ENCODE peak calls at places on chromosomes 2 and 18, in four cellular contexts. Q is tibial artery, V is astrocyte of the spinal cord, G is lower lobe of right lung. C is an unnamed sample.

GRCh38 chr2:95389256-95390119 is 13.0 kb upstream of the FAHD2A start:
- DNase-seq in Q (peak; percentile 79), V (peak; percentile 56), G (no peak), C (peak; percentile 82)

GRCh38 chr18:63888473-63889190 is 1.1 kb downstream of the SERPINB2 start:
- DNase-seq in Q (no peak), V (no peak), G (no peak), C (no peak)

GRCh38 chr2:241966671-241967070 is 97.1 kb downstream of the RTP5 start:
- DNase-seq in Q (no peak), V (no peak), G (no peak), C (no peak)

GRCh38 chr2:29455202-29455885 is 340.1 kb downstream of the CLIP4 start:
- DNase-seq in G (no peak), Q (no peak), V (peak; percentile 32), C (no peak)

GRCh38 chr18:34098109-34098508 is 126.6 kb downstream of the NOL4 start:
- DNase-seq in Q (no peak), G (no peak), V (no peak), C (no peak)

GRCh38 chr2:189285351-189285750 is 105.8 kb upstream of the COL5A2 start:
- DNase-seq in Q (no peak), G (no peak), V (peak; percentile 29), C (no peak)

GRCh38 chr2:98532761-98533160 is 75.6 kb downstream of the COA5 start:
- DNase-seq in Q (peak; percentile 28), V (no peak), G (no peak), C (no peak)

GRCh38 chr2:149622343-149622742 is 34.8 kb upstream of the MMADHC start:
- DNase-seq in G (no peak), Q (no peak), V (no peak), C (no peak)

GRCh38 chr2:122563781-122564180 is 808.3 kb downstream of the TSN start:
- DNase-seq in Q (no peak), V (no peak), G (no peak), C (no peak)

GRCh38 chr2:240397924-240398611 is 37.4 kb upstream of the GPC1 start:
- DNase-seq in V (peak; percentile 31), Q (peak; percentile 48), G (peak; percentile 38), C (peak; percentile 4)

GRCh38 chr18:42977982-42978595 is 137.4 kb downstream of the RIT2 start:
- DNase-seq in Q (no peak), G (no peak), V (no peak), C (no peak)

GRCh38 chr18:73784853-73785252 is 362.8 kb downstream of the FBXO15 start:
- DNase-seq in G (no peak), V (no peak), Q (no peak), C (peak; percentile 22)

GRCh38 chr2:37471994-37472393 is 127.6 kb downstream of the QPCT start:
- DNase-seq in V (peak; percentile 73), G (no peak), Q (no peak), C (no peak)

GRCh38 chr2:20611077-20611843 is 39.6 kb downstream of the HS1BP3 start:
- DNase-seq in Q (peak; percentile 94), V (peak; percentile 97), G (peak; percentile 84), C (peak; percentile 28)

GRCh38 chr2:74378007-74378406 is 2.1 kb downstream of the DCTN1 start:
- DNase-seq in G (no peak), V (no peak), Q (no peak), C (no peak)

GRCh38 chr2:189302274-189302948 is 122.8 kb upstream of the COL5A2 start:
- DNase-seq in Q (no peak), V (no peak), G (no peak), C (no peak)

GRCh38 chr18:56756971-56757370 is 105.8 kb downstream of the WDR7 start:
- DNase-seq in V (no peak), G (no peak), Q (no peak), C (no peak)

GRCh38 chr2:18077211-18077610 is 198.7 kb downstream of the KCNS3 start:
- DNase-seq in Q (no peak), V (no peak), G (no peak), C (no peak)

GRCh38 chr18:41113885-41114482 is 841.0 kb upstream of the PIK3C3 start:
- DNase-seq in V (peak; percentile 73), Q (no peak), G (no peak), C (no peak)

GRCh38 chr2:146762786-146763185 is 1082.0 kb upstream of the ACVR2A start:
- DNase-seq in G (no peak), V (no peak), Q (no peak), C (no peak)

GRCh38 chr18:57051586-57052044 is 95.3 kb upstream of the BOD1L2 start:
- DNase-seq in G (no peak), V (no peak), Q (no peak), C (no peak)

GRCh38 chr2:8424997-8425900 is 256.6 kb upstream of the ID2 start:
- DNase-seq in Q (no peak), V (no peak), G (no peak), C (no peak)

GRCh38 chr2:108184421-108184820 is 55.3 kb upstream of the SULT1C3 start:
- DNase-seq in G (no peak), V (peak; percentile 12), Q (no peak), C (peak; percentile 17)

GRCh38 chr2:205675861-205676516 is 6.3 kb upstream of the NRP2 start:
- DNase-seq in V (peak; percentile 73), G (no peak), Q (no peak), C (peak; percentile 37)

GRCh38 chr2:133166024-133166423 is 402.2 kb downstream of the NCKAP5 start:
- DNase-seq in G (no peak), V (no peak), Q (no peak), C (no peak)

GRCh38 chr2:42979416-42979869 is 187.1 kb upstream of the HAAO start:
- DNase-seq in G (no peak), Q (no peak), V (no peak), C (no peak)

GRCh38 chr18:70781860-70782453 is 493.1 kb downstream of the SOCS6 start:
- DNase-seq in V (peak; percentile 18), G (no peak), Q (no peak), C (peak; percentile 12)
- TF ChIP-seq CTCF in V (peak; percentile 67), G (peak; percentile 59), Q (no peak), C (no peak)

DNA sequence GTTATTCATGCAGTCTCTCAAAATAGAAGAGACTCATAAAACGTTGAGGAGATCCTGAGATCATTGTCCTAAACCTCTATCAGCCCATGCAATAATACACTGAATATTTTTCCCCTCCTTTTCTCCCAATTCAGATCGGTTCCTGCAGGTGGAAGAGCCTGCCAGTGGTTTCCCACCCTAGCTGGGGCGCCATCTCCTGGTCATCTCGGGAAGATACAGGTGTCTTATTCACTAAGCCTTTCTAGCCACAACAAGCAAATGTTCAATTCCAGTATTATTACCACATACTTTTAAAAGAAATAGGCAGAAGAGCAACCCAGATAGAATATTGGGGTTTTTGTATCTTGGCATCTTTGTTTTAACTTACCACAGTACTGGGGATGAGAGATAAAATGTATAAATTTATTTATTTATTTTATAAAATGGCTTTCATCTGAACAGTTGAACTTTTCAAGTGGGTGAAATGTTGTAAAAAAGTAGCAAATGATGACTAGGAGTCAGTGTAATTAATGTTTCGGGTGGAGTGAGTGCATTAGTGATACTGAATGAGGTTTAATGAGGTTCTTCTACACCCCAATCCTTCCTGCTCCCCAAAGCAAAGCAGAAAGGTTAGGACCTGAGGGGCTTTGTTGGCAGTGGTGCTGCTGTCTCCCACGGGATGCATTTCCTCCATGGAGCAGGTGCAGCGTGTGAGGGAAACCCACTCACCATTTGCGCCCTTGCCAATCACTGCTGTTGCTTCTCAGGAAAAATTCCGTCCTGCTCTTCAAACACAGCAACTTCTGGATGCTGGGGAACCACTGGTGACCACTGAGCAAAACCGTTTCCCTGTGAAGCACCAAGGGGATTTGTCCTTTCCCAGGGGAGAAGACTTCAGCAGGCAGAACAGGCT is 147.1 kb upstream of the FHL2 start:
- DNase-seq in G (peak; percentile 64), Q (no peak), V (peak; percentile 69), C (peak; percentile 80)
- TF ChIP-seq CTCF in G (peak; percentile 80), Q (peak; percentile 57), V (peak; percentile 89), C (peak; percentile 77)

GRCh38 chr2:178419123-178419522 is 31.9 kb downstream of the PRKRA start:
- DNase-seq in G (no peak), V (peak; percentile 29), Q (no peak), C (no peak)
- TF ChIP-seq CTCF in G (peak; percentile 23), V (peak; percentile 43), Q (no peak), C (no peak)

GRCh38 chr2:70750320-70750719 is 17.7 kb downstream of the ADD2 start:
- DNase-seq in Q (no peak), V (no peak), G (no peak), C (no peak)

GRCh38 chr2:70753978-70754377 is 14.0 kb downstream of the ADD2 start:
- DNase-seq in G (no peak), V (no peak), Q (no peak), C (no peak)

GRCh38 chr2:70751881-70752280 is 16.1 kb downstream of the ADD2 start:
- DNase-seq in Q (no peak), G (no peak), V (no peak), C (no peak)

GRCh38 chr2:70756126-70756525 is 11.9 kb downstream of the ADD2 start:
- DNase-seq in G (no peak), V (no peak), Q (no peak), C (no peak)

DNA sequence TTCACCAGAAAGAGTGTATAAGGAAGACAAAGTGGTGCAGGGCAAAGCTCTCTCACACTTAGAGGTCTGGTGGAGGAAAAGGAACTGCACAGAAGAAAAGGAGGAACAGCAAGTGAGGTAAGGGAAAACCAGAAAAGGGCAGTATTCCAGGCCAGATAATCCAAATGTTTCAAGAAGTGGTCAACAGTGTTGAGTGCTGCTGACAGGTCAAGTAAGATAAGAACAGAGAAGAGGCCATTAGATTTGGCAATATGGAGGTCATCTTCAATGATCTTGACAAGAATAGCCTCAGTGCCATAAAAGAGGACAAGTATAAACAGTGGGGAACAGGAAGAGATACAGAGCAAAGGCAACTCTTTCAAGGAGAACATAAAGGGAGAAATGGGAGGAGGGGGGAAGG is 15.0 kb downstream of the ADD2 start:
- DNase-seq in G (no peak), V (no peak), Q (no peak), C (no peak)
- TF ChIP-seq CTCF in G (no peak), V (no peak), Q (no peak), C (no peak)

C was measured in endothelial cell.